ENCODE peak calls at places on chromosomes 1 and 21, in ten cellular contexts. One of them, this sample, is unnamed.

GRCh38 chr1:168845083-168845650 is 116.2 kb upstream of the DPT start:
- DNase-seq in trophoblast cell: no peak
- DNase-seq in iris pigment epithelial cell: no peak
- DNase-seq in cardiac muscle cell: no peak
- DNase-seq in NCI-H1694: no peak
- DNase-seq in nephron progenitor cell: no peak
- DNase-seq in activated T-cell treated with anti-CD3 and anti-CD28 coated beads for 1 hour: no peak
- DNase-seq in CD4-positive, alpha-beta T cell: no peak
- DNase-seq in H7: no peak
- DNase-seq in activated naive CD8-positive, alpha-beta T cell treated with anti-CD3 and anti-CD28 coated beads, Interleukin-2, amount 50 U/mL, for 16 hours: no peak
- DNase-seq in this sample: no peak

GRCh38 chr1:155226910-155227260 is 18.4 kb downstream of the MTX1 start:
- DNase-seq in trophoblast cell: peak; percentile 75
- DNase-seq in iris pigment epithelial cell: peak; percentile 54
- DNase-seq in cardiac muscle cell: peak; percentile 46
- DNase-seq in NCI-H1694: peak; percentile 69
- DNase-seq in nephron progenitor cell: peak; percentile 61
- DNase-seq in activated T-cell treated with anti-CD3 and anti-CD28 coated beads for 1 hour: no peak
- DNase-seq in CD4-positive, alpha-beta T cell: no peak
- DNase-seq in H7: peak; percentile 81
- DNase-seq in activated naive CD8-positive, alpha-beta T cell treated with anti-CD3 and anti-CD28 coated beads, Interleukin-2, amount 50 U/mL, for 16 hours: no peak
- DNase-seq in this sample: peak; percentile 76

GRCh38 chr21:45865106-45865835 is 116.3 kb upstream of the COL6A1 start:
- DNase-seq in trophoblast cell: peak; percentile 42
- DNase-seq in iris pigment epithelial cell: peak; percentile 93
- DNase-seq in cardiac muscle cell: peak; percentile 91
- DNase-seq in NCI-H1694: no peak
- DNase-seq in nephron progenitor cell: no peak
- DNase-seq in activated T-cell treated with anti-CD3 and anti-CD28 coated beads for 1 hour: no peak
- DNase-seq in CD4-positive, alpha-beta T cell: no peak
- DNase-seq in H7: no peak
- DNase-seq in activated naive CD8-positive, alpha-beta T cell treated with anti-CD3 and anti-CD28 coated beads, Interleukin-2, amount 50 U/mL, for 16 hours: no peak
- DNase-seq in this sample: no peak

GRCh38 chr1:97903626-97904025 is 17.2 kb downstream of the DPYD start:
- DNase-seq in trophoblast cell: no peak
- DNase-seq in iris pigment epithelial cell: peak; percentile 65
- DNase-seq in cardiac muscle cell: peak; percentile 66
- DNase-seq in NCI-H1694: no peak
- DNase-seq in nephron progenitor cell: no peak
- DNase-seq in activated T-cell treated with anti-CD3 and anti-CD28 coated beads for 1 hour: no peak
- DNase-seq in CD4-positive, alpha-beta T cell: no peak
- DNase-seq in H7: no peak
- DNase-seq in activated naive CD8-positive, alpha-beta T cell treated with anti-CD3 and anti-CD28 coated beads, Interleukin-2, amount 50 U/mL, for 16 hours: no peak
- DNase-seq in this sample: no peak

GRCh38 chr1:2926447-2927055 is 94.7 kb upstream of the ACTRT2 start:
- DNase-seq in trophoblast cell: no peak
- DNase-seq in iris pigment epithelial cell: no peak
- DNase-seq in cardiac muscle cell: no peak
- DNase-seq in NCI-H1694: no peak
- DNase-seq in nephron progenitor cell: no peak
- DNase-seq in activated T-cell treated with anti-CD3 and anti-CD28 coated beads for 1 hour: no peak
- DNase-seq in CD4-positive, alpha-beta T cell: no peak
- DNase-seq in H7: no peak
- DNase-seq in activated naive CD8-positive, alpha-beta T cell treated with anti-CD3 and anti-CD28 coated beads, Interleukin-2, amount 50 U/mL, for 16 hours: no peak
- DNase-seq in this sample: no peak

GRCh38 chr1:44786138-44786840 is 1.7 kb downstream of the BEST4 start:
- DNase-seq in trophoblast cell: peak; percentile 86
- DNase-seq in iris pigment epithelial cell: peak; percentile 60
- DNase-seq in cardiac muscle cell: peak; percentile 57
- DNase-seq in NCI-H1694: peak; percentile 59
- DNase-seq in nephron progenitor cell: peak; percentile 87
- DNase-seq in activated T-cell treated with anti-CD3 and anti-CD28 coated beads for 1 hour: peak; percentile 70
- DNase-seq in CD4-positive, alpha-beta T cell: peak; percentile 80
- DNase-seq in H7: peak; percentile 92
- DNase-seq in activated naive CD8-positive, alpha-beta T cell treated with anti-CD3 and anti-CD28 coated beads, Interleukin-2, amount 50 U/mL, for 16 hours: peak; percentile 59
- DNase-seq in this sample: peak; percentile 70

GRCh38 chr1:55033215-55033614 is 6.1 kb upstream of the PCSK9 start:
- DNase-seq in trophoblast cell: no peak
- DNase-seq in iris pigment epithelial cell: no peak
- DNase-seq in cardiac muscle cell: no peak
- DNase-seq in NCI-H1694: no peak
- DNase-seq in nephron progenitor cell: no peak
- DNase-seq in activated T-cell treated with anti-CD3 and anti-CD28 coated beads for 1 hour: no peak
- DNase-seq in CD4-positive, alpha-beta T cell: no peak
- DNase-seq in H7: no peak
- DNase-seq in activated naive CD8-positive, alpha-beta T cell treated with anti-CD3 and anti-CD28 coated beads, Interleukin-2, amount 50 U/mL, for 16 hours: no peak
- DNase-seq in this sample: no peak

GRCh38 chr1:209653915-209654351 is 1.7 kb upstream of the LAMB3 start:
- DNase-seq in trophoblast cell: no peak
- DNase-seq in iris pigment epithelial cell: no peak
- DNase-seq in cardiac muscle cell: no peak
- DNase-seq in NCI-H1694: no peak
- DNase-seq in nephron progenitor cell: no peak
- DNase-seq in activated T-cell treated with anti-CD3 and anti-CD28 coated beads for 1 hour: no peak
- DNase-seq in CD4-positive, alpha-beta T cell: no peak
- DNase-seq in H7: no peak
- DNase-seq in activated naive CD8-positive, alpha-beta T cell treated with anti-CD3 and anti-CD28 coated beads, Interleukin-2, amount 50 U/mL, for 16 hours: no peak
- DNase-seq in this sample: no peak

GRCh38 chr1:22288593-22289241 is 145.8 kb upstream of the WNT4 start:
- DNase-seq in trophoblast cell: peak; percentile 94
- DNase-seq in iris pigment epithelial cell: no peak
- DNase-seq in cardiac muscle cell: no peak
- DNase-seq in NCI-H1694: no peak
- DNase-seq in nephron progenitor cell: no peak
- DNase-seq in activated T-cell treated with anti-CD3 and anti-CD28 coated beads for 1 hour: no peak
- DNase-seq in CD4-positive, alpha-beta T cell: no peak
- DNase-seq in H7: peak; percentile 8
- DNase-seq in activated naive CD8-positive, alpha-beta T cell treated with anti-CD3 and anti-CD28 coated beads, Interleukin-2, amount 50 U/mL, for 16 hours: no peak
- DNase-seq in this sample: no peak

GRCh38 chr1:232667094-232667780 is 37.3 kb upstream of the SIPA1L2 start:
- DNase-seq in trophoblast cell: no peak
- DNase-seq in iris pigment epithelial cell: no peak
- DNase-seq in cardiac muscle cell: no peak
- DNase-seq in NCI-H1694: peak; percentile 27
- DNase-seq in nephron progenitor cell: no peak
- DNase-seq in activated T-cell treated with anti-CD3 and anti-CD28 coated beads for 1 hour: no peak
- DNase-seq in CD4-positive, alpha-beta T cell: no peak
- DNase-seq in H7: no peak
- DNase-seq in activated naive CD8-positive, alpha-beta T cell treated with anti-CD3 and anti-CD28 coated beads, Interleukin-2, amount 50 U/mL, for 16 hours: no peak
- DNase-seq in this sample: no peak

GRCh38 chr1:112673589-112674439 is 645 bp upstream of the MOV10 start:
- DNase-seq in trophoblast cell: peak; percentile 59
- DNase-seq in iris pigment epithelial cell: peak; percentile 80
- DNase-seq in cardiac muscle cell: peak; percentile 82
- DNase-seq in NCI-H1694: no peak
- DNase-seq in nephron progenitor cell: no peak
- DNase-seq in activated T-cell treated with anti-CD3 and anti-CD28 coated beads for 1 hour: no peak
- DNase-seq in CD4-positive, alpha-beta T cell: no peak
- DNase-seq in H7: no peak
- DNase-seq in activated naive CD8-positive, alpha-beta T cell treated with anti-CD3 and anti-CD28 coated beads, Interleukin-2, amount 50 U/mL, for 16 hours: no peak
- DNase-seq in this sample: peak; percentile 17

GRCh38 chr1:226302731-226303130 is 6.2 kb downstream of the LIN9 start:
- DNase-seq in trophoblast cell: no peak
- DNase-seq in iris pigment epithelial cell: no peak
- DNase-seq in cardiac muscle cell: no peak
- DNase-seq in NCI-H1694: no peak
- DNase-seq in nephron progenitor cell: no peak
- DNase-seq in activated T-cell treated with anti-CD3 and anti-CD28 coated beads for 1 hour: no peak
- DNase-seq in CD4-positive, alpha-beta T cell: no peak
- DNase-seq in H7: no peak
- DNase-seq in activated naive CD8-positive, alpha-beta T cell treated with anti-CD3 and anti-CD28 coated beads, Interleukin-2, amount 50 U/mL, for 16 hours: no peak
- DNase-seq in this sample: no peak

GRCh38 chr1:90351019-90351418 is 356.1 kb downstream of the ZNF326 start:
- DNase-seq in trophoblast cell: no peak
- DNase-seq in iris pigment epithelial cell: no peak
- DNase-seq in cardiac muscle cell: no peak
- DNase-seq in NCI-H1694: no peak
- DNase-seq in nephron progenitor cell: no peak
- DNase-seq in activated T-cell treated with anti-CD3 and anti-CD28 coated beads for 1 hour: no peak
- DNase-seq in CD4-positive, alpha-beta T cell: no peak
- DNase-seq in H7: no peak
- DNase-seq in activated naive CD8-positive, alpha-beta T cell treated with anti-CD3 and anti-CD28 coated beads, Interleukin-2, amount 50 U/mL, for 16 hours: no peak
- DNase-seq in this sample: no peak